ENCODE peak calls at places on chromosomes 5 and 9, in seven cellular contexts. V is A172; Z is NCI-H1092 treated with DMSO at 0.1 percent for 48 hours; K is iPS-NIHi11; E is activated CD4-positive, alpha-beta T cell treated with anti-CD3 and anti-CD28 coated beads, Interleukin-2, amount 50 U/mL, for 1 hour; M is posterior cingulate gyrus; P is coronary artery. A is an unnamed sample.

GRCh38 chr9:20376780-20377179 is 245.5 kb downstream of the MLLT3 start:
- DNase-seq in V (no peak), Z (no peak), K (no peak), E (no peak), M (no peak), P (no peak), A (no peak)

GRCh38 chr5:62354028-62354874 is 48.2 kb downstream of the KIF2A start:
- DNase-seq in V (peak), Z (peak), K (no peak), E (no peak), M (no peak), P (no peak), A (no peak)

GRCh38 chr5:147893820-147894219 is 12.5 kb downstream of the C5orf46 start:
- DNase-seq in V (peak), Z (no peak), K (no peak), E (no peak), M (no peak), P (no peak), A (no peak)

GRCh38 chr9:20309209-20309608 is 313.1 kb downstream of the MLLT3 start:
- DNase-seq in V (no peak), Z (no peak), K (no peak), E (no peak), M (no peak), P (no peak), A (no peak)

GRCh38 chr9:119811030-119811429 is 441.8 kb upstream of the BRINP1 start:
- DNase-seq in V (no peak), Z (no peak), K (no peak), E (no peak), M (no peak), P (no peak), A (no peak)

GRCh38 chr9:122785269-122785668 is 3.5 kb upstream of the OR5C1 start:
- DNase-seq in V (no peak), Z (no peak), K (no peak), E (no peak), M (no peak), P (no peak), A (no peak)

GRCh38 chr5:154189256-154189818 is 1.2 kb upstream of the GALNT10 start:
- DNase-seq in V (no peak), Z (no peak), K (no peak), E (no peak), M (peak), P (no peak), A (no peak)

GRCh38 chr9:124347968-124348358 is 67.3 kb downstream of the PSMB7 start:
- DNase-seq in V (no peak), Z (no peak), K (no peak), E (no peak), M (no peak), P (no peak), A (no peak)

GRCh38 chr5:57191163-57191562 is 17.3 kb downstream of the GPBP1 start:
- DNase-seq in V (no peak), Z (no peak), K (no peak), E (no peak), M (no peak), P (no peak), A (no peak)

GRCh38 chr5:91586232-91586631 is 203.1 kb upstream of the ARRDC3 start:
- DNase-seq in V (no peak), Z (no peak), K (no peak), E (no peak), M (no peak), P (no peak), A (no peak)

GRCh38 chr5:14523243-14524034 is 58.2 kb upstream of the OTULINL start:
- DNase-seq in V (no peak), Z (no peak), K (no peak), E (no peak), M (no peak), P (no peak), A (no peak)

GRCh38 chr9:123536455-123536868 is 180.5 kb downstream of the CRB2 start:
- DNase-seq in V (no peak), Z (no peak), K (no peak), E (no peak), M (no peak), P (no peak), A (no peak)

GRCh38 chr9:106757539-106757938 is 105.4 kb upstream of the ZNF462 start:
- DNase-seq in V (no peak), Z (peak), K (no peak), E (no peak), M (no peak), P (no peak), A (no peak)

GRCh38 chr5:56595561-56595960 is 219.8 kb upstream of the MAP3K1 start:
- DNase-seq in V (no peak), Z (no peak), K (no peak), E (no peak), M (no peak), P (no peak), A (no peak)

GRCh38 chr5:150512368-150512747 is 4.4 kb downstream of the NDST1 start:
- DNase-seq in V (no peak), Z (no peak), K (no peak), E (no peak), M (no peak), P (no peak), A (no peak)

GRCh38 chr5:91283899-91284298 is 99.2 kb downstream of the ARRDC3 start:
- DNase-seq in V (peak), Z (no peak), K (no peak), E (no peak), M (no peak), P (no peak), A (no peak)

GRCh38 chr9:69925452-69925851 is 104.8 kb downstream of the CFAP95 start:
- DNase-seq in V (no peak), Z (no peak), K (no peak), E (no peak), M (no peak), P (no peak), A (no peak)

GRCh38 chr9:87668722-87669121 is 57.2 kb upstream of the CTSL start:
- DNase-seq in V (no peak), Z (no peak), K (no peak), E (no peak), M (no peak), P (no peak), A (no peak)

GRCh38 chr5:127762412-127762811 is 59.2 kb downstream of the CCDC192 start:
- DNase-seq in V (no peak), Z (no peak), K (no peak), E (no peak), M (no peak), P (no peak), A (no peak)

GRCh38 chr9:112914524-112914923 is 23.8 kb upstream of the SLC46A2 start:
- DNase-seq in V (no peak), Z (no peak), K (no peak), E (no peak), M (no peak), P (no peak), A (no peak)

GRCh38 chr9:110443146-110443877 is 105.6 kb upstream of the TXNDC8 start:
- DNase-seq in V (peak), Z (peak), K (no peak), E (no peak), M (no peak), P (no peak), A (no peak)

GRCh38 chr5:14528926-14529325 is 52.7 kb upstream of the OTULINL start:
- DNase-seq in V (no peak), Z (no peak), K (no peak), E (no peak), M (no peak), P (no peak), A (no peak)

GRCh38 chr5:89546658-89547057 is 663.7 kb upstream of the MEF2C start:
- DNase-seq in V (no peak), Z (no peak), K (no peak), E (no peak), M (no peak), P (no peak), A (no peak)

GRCh38 chr9:118962426-118962825 is 406.8 kb downstream of the BRINP1 start:
- DNase-seq in V (no peak), Z (no peak), K (no peak), E (no peak), M (peak), P (no peak), A (no peak)

GRCh38 chr5:6188976-6189375 is 189.4 kb downstream of the MED10 start:
- DNase-seq in V (no peak), Z (no peak), K (no peak), E (no peak), M (no peak), P (no peak), A (no peak)

GRCh38 chr9:134396258-134396742 is 70.0 kb downstream of the RXRA start:
- DNase-seq in V (no peak), Z (no peak), K (no peak), E (peak), M (no peak), P (no peak), A (no peak)

GRCh38 chr5:112491257-112491656 is 72.2 kb upstream of the EPB41L4A start:
- DNase-seq in V (no peak), Z (no peak), K (peak), E (no peak), M (no peak), P (no peak), A (no peak)